ENCODE peak calls at places on chromosomes 13 and 19, in four cellular contexts. C is stimulated activated CD4-positive, alpha-beta T cell treated with anti-CD3 and anti-CD28 coated beads, Interleukin-12 subunit alpha, Interleukin-12 subunit beta, amount 100 ng/mL, for 4 hours; E is adipocyte; G is stomach. L is an unnamed sample.

GRCh38 chr13:113854238-113855011 is 9.5 kb downstream of the GAS6 start:
- DNase-seq in E (no peak), G (no peak), C (no peak), L (peak)

GRCh38 chr19:54153731-54154326 is 5.7 kb downstream of the LENG1 start:
- DNase-seq in C (no peak), E (no peak), G (no peak), L (no peak)

GRCh38 chr13:85690368-85690767 is 108.9 kb downstream of the SLITRK6 start:
- DNase-seq in E (no peak), C (no peak), G (no peak), L (no peak)

GRCh38 chr19:8269724-8270123 is 38.4 kb downstream of the CD320 start:
- DNase-seq in C (no peak), E (no peak), G (no peak), L (no peak)

GRCh38 chr13:101529419-101529818 is 76.9 kb downstream of the ITGBL1 start:
- DNase-seq in G (no peak), C (no peak), E (peak), L (peak)

GRCh38 chr13:29362849-29363604 is 232.5 kb downstream of the SLC7A1 start:
- DNase-seq in G (peak), E (peak), C (peak), L (peak)

GRCh38 chr13:101267656-101268055 is 148.7 kb downstream of the NALCN start:
- DNase-seq in G (no peak), E (no peak), C (no peak), L (peak)

GRCh38 chr19:1672038-1672768 is 19.8 kb upstream of the TCF3 start:
- DNase-seq in G (no peak), E (peak), C (peak), L (peak)

GRCh38 chr19:17376935-17377600 is at the start of gene PLVAP:
- DNase-seq in G (no peak), E (no peak), C (no peak), L (no peak)

GRCh38 chr13:112616586-112617381 is 28.8 kb upstream of the TUBGCP3 start:
- DNase-seq in E (peak), C (no peak), G (no peak), L (peak)

GRCh38 chr13:35690546-35690945 is 214.1 kb upstream of the MAB21L1 start:
- DNase-seq in E (peak), G (no peak), C (no peak), L (peak)